ENCODE peak calls at places on chromosome 18, in six cellular contexts. P is lower lobe of right lung, T is GM23338, G is trophoblast cell, A is kidney, Y is tibial artery. Z is an unnamed sample. For H3K4me1, the result is how much of the 10 kb centered on the place peaks cover.

GRCh38 chr18:6096747-6097146 is 201.4 kb upstream of the TMEM200C start:
- DNase-seq in P (no peak), T (no peak), G (no peak), A (no peak), Y (no peak), Z (no peak)

GRCh38 chr18:79400591-79401381 is 5.1 kb downstream of the NFATC1 start:
- DNase-seq in P (peak), T (no peak), G (no peak), A (peak), Y (no peak), Z (peak)

GRCh38 chr18:73952296-73952946 is 195.2 kb downstream of the FBXO15 start:
- DNase-seq in P (no peak), T (no peak), G (no peak), A (no peak), Y (no peak), Z (no peak)

GRCh38 chr18:25350561-25351201 is 1.3 kb downstream of the ZNF521 start:
- DNase-seq in P (peak), T (peak), G (no peak), A (peak), Y (peak), Z (peak)

GRCh38 chr18:11027862-11028261 is 121.5 kb downstream of the PIEZO2 start:
- DNase-seq in P (no peak), T (no peak), G (no peak), A (no peak), Y (no peak), Z (no peak)

GRCh38 chr18:60027397-60027796 is 127.6 kb downstream of the PMAIP1 start:
- DNase-seq in P (no peak), T (no peak), G (no peak), A (no peak), Y (no peak), Z (no peak)

GRCh38 chr18:45793295-45793965 is 32.0 kb upstream of the SIGLEC15 start:
- DNase-seq in P (no peak), T (peak), G (peak), A (no peak), Y (no peak), Z (no peak)

GRCh38 chr18:44741551-44741950 is 60.9 kb downstream of the SETBP1 start:
- DNase-seq in P (no peak), T (no peak), G (no peak), A (no peak), Y (no peak), Z (no peak)

GRCh38 chr18:58669731-58670379 is 1.4 kb upstream of the MALT1 start:
- DNase-seq in P (no peak), T (no peak), G (no peak), A (no peak), Y (no peak), Z (no peak)

GRCh38 chr18:79887181-79888000 is 64.1 kb downstream of the SLC66A2 start:
- DNase-seq in P (peak), T (no peak), G (no peak), A (peak), Y (no peak), Z (no peak)

GRCh38 chr18:9428862-9429661 is 46.3 kb upstream of the RALBP1 start:
- DNase-seq in P (no peak), T (no peak), G (peak), A (no peak), Y (no peak), Z (no peak)

GRCh38 chr18:79488311-79489047 is 92.7 kb downstream of the NFATC1 start:
- DNase-seq in P (peak), T (no peak), G (no peak), A (peak), Y (peak), Z (no peak)

GRCh38 chr18:37499008-37499407 is 66.6 kb downstream of the CELF4 start:
- DNase-seq in P (no peak), T (no peak), G (no peak), A (no peak), Y (no peak), Z (no peak)

GRCh38 chr18:10659000-10659399 is 133.2 kb downstream of the NAPG start:
- DNase-seq in P (no peak), T (no peak), G (peak), A (no peak), Y (no peak), Z (no peak)

GRCh38 chr18:32566960-32567359 is 96.3 kb upstream of the GAREM1 start:
- DNase-seq in P (no peak), T (no peak), G (no peak), A (no peak), Y (no peak), Z (no peak)

GRCh38 chr18:50128506-50129271 is 66.3 kb downstream of the MYO5B start:
- DNase-seq in P (no peak), T (peak), G (no peak), A (no peak), Y (no peak), Z (no peak)

DNA sequence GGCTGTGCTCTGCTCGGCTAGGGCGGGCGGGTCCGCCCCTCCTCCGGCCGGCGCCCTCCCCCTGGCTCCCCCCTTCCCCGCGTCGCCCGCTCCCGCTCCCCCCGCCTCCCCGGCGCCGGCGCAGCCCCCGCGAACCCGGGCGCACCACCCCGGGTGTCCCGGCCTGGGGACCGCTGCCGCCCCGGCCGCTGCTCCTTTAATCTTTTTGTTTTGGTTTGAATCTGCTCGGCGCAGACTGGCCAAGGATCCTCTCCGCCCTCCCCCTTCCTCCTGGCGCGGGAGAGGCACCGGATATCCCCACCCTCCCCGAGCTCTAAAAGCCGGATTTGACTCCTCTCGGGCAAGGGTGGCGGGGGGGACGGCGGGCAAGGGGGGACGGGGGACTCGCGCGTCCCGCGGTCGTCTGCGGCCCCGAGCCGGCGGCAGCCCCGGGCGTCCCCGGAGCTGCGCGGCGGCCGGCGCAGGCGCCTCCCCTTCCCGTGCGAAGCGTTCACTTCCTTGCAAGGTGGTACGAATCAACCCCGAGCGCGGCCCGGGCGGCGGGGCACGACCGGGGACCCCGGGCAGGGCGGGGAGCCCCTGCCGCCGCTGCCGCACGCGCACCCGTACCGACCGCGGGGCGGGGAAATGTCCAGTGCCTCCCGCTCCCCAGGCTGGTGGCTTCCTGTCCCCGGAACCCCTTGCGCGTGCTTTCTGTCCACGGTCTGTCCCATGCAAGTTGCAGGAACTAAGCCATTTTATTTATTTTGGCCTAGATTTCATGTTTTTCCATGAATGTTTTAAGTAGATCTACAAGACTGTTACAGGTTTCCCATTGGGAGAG is at the start of gene PTGR3:
- DNase-seq in P (peak), T (peak), G (peak), A (peak), Y (peak), Z (peak)
- H3K4me1 ChIP-seq in P (half or more), T (under half), G (under half), A (under half), Y (under half), Z (under half)

DNA sequence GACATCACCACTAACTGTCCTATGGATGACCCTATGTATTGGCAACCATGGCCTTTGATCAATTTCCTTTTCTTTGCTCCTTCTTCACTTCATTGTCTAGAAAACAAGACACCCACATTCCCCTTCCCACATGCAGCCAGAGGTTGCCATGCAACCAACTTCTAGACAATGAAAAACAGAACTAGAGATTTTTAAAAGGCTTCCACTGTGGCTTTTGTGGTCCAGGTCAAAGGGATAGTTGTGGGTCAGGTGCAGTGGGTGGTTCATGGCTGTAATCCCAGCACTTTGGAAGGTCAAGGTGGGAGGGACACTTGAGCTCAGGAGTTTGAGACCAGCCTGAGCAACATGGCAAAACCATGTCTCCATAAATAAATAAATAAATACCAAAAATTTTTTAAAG is 139.3 kb upstream of the DOK6 start:
- DNase-seq in P (no peak), T (no peak), G (no peak), A (no peak), Y (no peak), Z (no peak)
- H3K27ac ChIP-seq in P (no peak), T (no peak), G (no peak), A (no peak), Y (no peak), Z (no peak)

GRCh38 chr18:23990474-23991410 is 23.8 kb upstream of the TTC39C start:
- DNase-seq in P (no peak), T (no peak), G (no peak), A (no peak), Y (no peak), Z (no peak)
- H3K4me1 ChIP-seq in P (under half), T (under half), G (under half), A (under half), Y (under half), Z (under half)

DNA sequence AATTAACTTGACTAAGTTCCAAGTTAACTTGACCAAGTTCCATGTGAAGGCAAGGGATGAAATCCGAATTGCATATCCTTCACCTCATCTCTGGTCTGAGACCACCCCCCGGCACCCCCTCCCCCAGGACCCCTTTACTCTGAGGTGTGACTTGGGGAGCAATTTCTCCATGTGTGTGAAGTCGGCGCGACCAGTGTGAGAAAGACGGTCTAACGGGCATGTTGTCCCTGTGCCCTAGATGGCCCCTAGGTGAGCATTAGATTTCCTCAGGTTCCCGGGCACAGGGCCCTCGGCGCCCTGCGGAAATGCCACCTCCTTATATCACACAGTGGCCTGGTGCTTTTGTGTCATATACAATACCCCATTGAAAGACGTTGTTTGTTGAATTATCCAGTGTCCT is 137.1 kb downstream of the CTIF start:
- DNase-seq in P (no peak), T (no peak), G (no peak), A (no peak), Y (peak), Z (no peak)
- H3K27ac ChIP-seq in P (no peak), T (no peak), G (no peak), A (no peak), Y (peak), Z (no peak)

DNA sequence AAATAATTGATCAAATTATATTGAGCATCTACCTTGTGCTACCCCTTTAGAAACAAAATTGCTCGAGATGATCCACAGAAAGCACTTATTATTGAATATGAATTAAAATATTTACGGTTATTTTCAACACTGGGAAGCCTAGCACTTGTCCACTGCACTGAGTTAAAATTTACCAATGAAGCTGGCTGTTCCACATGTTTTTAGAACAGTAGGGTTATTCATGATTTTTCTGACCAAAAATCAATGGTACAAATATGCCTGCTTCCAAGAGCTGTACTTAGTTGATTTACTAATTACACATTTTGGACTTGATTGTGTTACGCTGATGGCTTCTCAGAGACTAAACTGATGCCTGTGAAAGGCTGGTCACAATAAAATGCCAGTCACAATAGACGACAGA is 39.4 kb downstream of the HDHD2 start:
- DNase-seq in P (no peak), T (no peak), G (no peak), A (no peak), Y (no peak), Z (no peak)
- H3K4me1 ChIP-seq in P (under half), T (under half), G (under half), A (under half), Y (under half), Z (under half)

DNA sequence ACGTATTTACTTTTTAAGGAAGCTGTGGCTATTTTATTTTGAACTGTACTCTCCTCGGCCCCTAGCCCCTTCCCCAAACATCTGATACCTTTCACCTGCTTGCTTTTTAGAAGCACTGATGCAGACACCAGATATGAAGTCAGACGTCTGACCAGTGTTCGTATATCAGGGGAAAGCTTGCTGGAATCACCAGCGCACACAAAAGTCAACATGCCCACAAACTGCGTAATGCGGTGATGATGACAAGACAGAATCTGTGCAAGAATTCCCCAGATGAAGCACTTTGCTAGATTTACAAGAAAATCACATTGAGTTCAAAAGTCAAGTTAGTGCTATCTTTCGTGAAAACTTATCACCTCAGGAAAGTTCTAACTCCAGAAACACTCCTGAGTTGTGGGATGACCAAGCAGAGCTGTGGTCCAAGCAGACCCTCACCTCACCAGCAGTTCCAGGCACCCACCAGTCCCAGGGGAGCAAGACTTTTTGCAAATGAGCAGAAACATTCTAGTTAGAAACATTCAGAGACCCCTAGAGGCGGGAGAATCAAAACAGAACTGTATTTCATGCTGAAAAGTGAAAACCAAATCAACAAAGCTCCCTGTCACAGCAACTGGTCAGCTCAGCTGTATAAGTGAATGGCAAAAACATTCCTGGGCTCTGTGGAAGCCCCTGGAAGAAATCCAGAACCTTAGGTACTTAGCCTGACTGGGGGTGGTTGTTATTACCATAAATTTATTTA is 55.7 kb downstream of the INO80C start:
- DNase-seq in P (no peak), T (no peak), G (peak), A (no peak), Y (no peak), Z (no peak)
- H3K27ac ChIP-seq in P (no peak), T (no peak), G (peak), A (no peak), Y (no peak), Z (no peak)

DNA sequence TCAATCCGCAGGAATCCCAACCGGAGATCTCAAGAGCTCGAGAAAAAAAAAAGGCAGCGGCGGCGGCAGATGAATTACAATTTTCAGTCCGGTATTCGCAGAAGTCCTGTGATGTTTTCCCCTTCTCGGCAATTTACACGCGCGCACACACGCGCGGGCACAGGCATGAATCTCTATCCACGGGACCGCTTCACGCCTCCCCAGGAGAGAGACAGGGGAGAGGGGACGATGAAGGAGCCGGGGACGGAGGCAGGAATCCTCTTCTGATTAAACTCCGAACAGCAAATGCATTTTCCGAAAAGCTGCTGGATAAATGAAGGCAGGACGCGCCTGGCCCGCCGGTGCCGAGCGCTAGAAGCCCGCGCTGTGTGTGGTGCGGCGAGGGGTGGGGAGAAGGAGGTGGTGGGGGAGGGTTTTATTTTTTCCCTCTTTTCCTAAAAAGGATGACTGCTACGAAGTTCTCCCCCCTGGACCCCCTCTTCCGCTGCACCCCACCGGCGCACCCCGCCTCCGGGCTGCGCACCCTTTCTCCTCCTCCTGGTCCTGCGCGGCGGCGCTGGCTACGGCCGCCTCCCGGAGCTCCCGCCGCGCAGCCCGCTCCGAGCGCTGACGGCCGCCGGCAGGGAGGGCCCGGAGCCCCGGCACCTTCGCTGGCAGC is at the start of gene BCL2:
- DNase-seq in P (peak), T (peak), G (no peak), A (peak), Y (peak), Z (peak)
- H3K4me1 ChIP-seq in P (under half), T (under half), G (under half), A (under half), Y (under half), Z (under half)

Z was measured in gastrocnemius medialis.